ENCODE peak calls at places on chromosomes 3 and 15, in nine cellular contexts. E, C, R, L, X, H, T, A and B are unnamed samples.

GRCh38 chr3:127738192-127738840 is 65.6 kb downstream of the ABTB1 start:
- DNase-seq in H (no peak), E (no peak), R (peak), C (no peak), L (no peak), A (peak), X (peak), T (no peak), B (no peak)

GRCh38 chr3:173617490-173617889 is 219.9 kb downstream of the NLGN1 start:
- DNase-seq in E (no peak), L (no peak), R (no peak), A (peak), T (no peak), X (peak), H (no peak), C (no peak), B (no peak)

GRCh38 chr15:66278061-66278460 is 15.3 kb upstream of the DIS3L start:
- DNase-seq in C (no peak), A (no peak), X (no peak), R (no peak), H (no peak), E (no peak), L (no peak), T (no peak), B (no peak)

GRCh38 chr3:117512975-117513374 is 803.4 kb downstream of the TUSC7 start:
- DNase-seq in R (no peak), H (no peak), A (no peak), C (no peak), L (no peak), E (no peak), X (no peak), T (no peak), B (no peak)

GRCh38 chr15:57927091-57927631 is 138.3 kb downstream of the ALDH1A2 start:
- DNase-seq in C (no peak), T (no peak), L (no peak), R (no peak), H (no peak), X (no peak), E (no peak), A (no peak), B (no peak)

GRCh38 chr3:40308725-40309438 is 625 bp upstream of the EIF1B start:
- DNase-seq in T (no peak), A (no peak), L (no peak), C (peak), X (no peak), E (no peak), R (peak), H (no peak), B (no peak)

GRCh38 chr15:97995881-97996603 is 35.5 kb downstream of the ARRDC4 start:
- DNase-seq in E (no peak), X (peak), C (no peak), T (no peak), H (peak), L (no peak), R (no peak), A (peak), B (no peak)

GRCh38 chr15:79474252-79474651 is 42.1 kb downstream of the MINAR1 start:
- DNase-seq in R (no peak), H (no peak), C (no peak), E (no peak), X (no peak), T (no peak), A (no peak), L (no peak), B (no peak)

GRCh38 chr15:99279290-99279689 is 28.0 kb downstream of the LRRC28 start:
- DNase-seq in X (no peak), A (no peak), C (no peak), E (no peak), H (no peak), L (no peak), T (no peak), R (no peak), B (no peak)

GRCh38 chr3:59737209-59737608 is 687.4 kb upstream of the CFAP20DC start:
- DNase-seq in T (no peak), H (no peak), L (no peak), R (no peak), E (no peak), X (no peak), A (no peak), C (no peak), B (no peak)

GRCh38 chr3:167274141-167274874 is 105.8 kb downstream of the ZBBX start:
- DNase-seq in H (no peak), L (no peak), R (no peak), T (no peak), C (no peak), X (no peak), A (no peak), E (no peak), B (no peak)

GRCh38 chr3:42701371-42702065 is 1.1 kb downstream of the HHATL start:
- DNase-seq in R (peak), C (peak), X (peak), T (no peak), A (peak), L (no peak), E (no peak), H (peak), B (no peak)

GRCh38 chr15:61889706-61890105 is 170.5 kb downstream of the VPS13C start:
- DNase-seq in L (no peak), A (no peak), X (no peak), E (no peak), C (no peak), H (no peak), R (no peak), T (no peak), B (no peak)

GRCh38 chr3:37290551-37290950 is 116.2 kb upstream of the LRRFIP2 start:
- DNase-seq in E (no peak), H (no peak), R (no peak), C (no peak), A (no peak), T (no peak), L (no peak), X (no peak), B (no peak)

GRCh38 chr3:185176756-185177359 is 24.0 kb upstream of the C3orf70 start:
- DNase-seq in H (peak), E (peak), L (no peak), R (no peak), T (no peak), A (no peak), C (no peak), X (peak), B (peak)

GRCh38 chr3:51343918-51344687 is 41.0 kb upstream of the MANF start:
- DNase-seq in C (no peak), T (peak), R (no peak), X (no peak), A (peak), E (no peak), L (no peak), H (no peak), B (no peak)

GRCh38 chr15:58839485-58839884 is 68.4 kb downstream of the MINDY2 start:
- DNase-seq in A (no peak), H (no peak), C (no peak), T (no peak), L (no peak), R (no peak), E (no peak), X (no peak), B (no peak)

GRCh38 chr3:176992565-176992964 is 204.7 kb downstream of the TBL1XR1 start:
- DNase-seq in C (no peak), T (no peak), E (no peak), R (no peak), A (no peak), X (no peak), L (no peak), H (no peak), B (no peak)

GRCh38 chr3:5071061-5071460 is 51.0 kb upstream of the ARL8B start:
- DNase-seq in A (no peak), T (no peak), C (no peak), E (no peak), H (peak), R (no peak), X (no peak), L (no peak), B (no peak)
- TF ChIP-seq POLR2AphosphoS5 in A (peak), T (no peak), C (no peak), E (no peak), H (no peak), R (no peak), X (no peak), L (no peak), B (no peak)

GRCh38 chr3:14319654-14320182 is 82.7 kb upstream of the SLC6A6 start:
- DNase-seq in E (no peak), T (peak), L (peak), C (peak), X (peak), R (no peak), H (peak), A (peak), B (no peak)
- TF ChIP-seq POLR2AphosphoS5 in E (no peak), T (no peak), L (no peak), C (no peak), X (no peak), R (no peak), H (no peak), A (no peak), B (no peak)

DNA sequence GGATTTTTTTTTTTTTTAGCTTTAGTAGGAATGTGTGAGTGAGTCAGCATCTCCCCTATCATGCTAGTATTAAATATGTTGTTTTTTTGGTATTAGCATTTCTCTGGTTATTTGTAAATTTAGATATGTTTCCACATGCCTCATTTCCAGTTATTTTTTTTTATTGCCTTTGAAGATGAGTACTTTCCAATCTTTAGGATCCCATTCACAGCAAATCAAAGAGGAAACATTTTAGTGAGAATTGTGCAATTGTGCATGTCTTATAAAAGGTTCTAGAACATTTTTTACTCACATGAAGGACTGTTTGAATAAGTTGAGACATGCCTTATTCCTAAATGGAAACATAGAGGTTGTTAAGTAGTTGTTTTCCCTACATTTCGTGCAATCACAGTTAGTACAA is 234.0 kb downstream of the LPP start:
- DNase-seq in R (no peak), A (no peak), L (no peak), E (no peak), C (no peak), H (no peak), T (no peak), X (no peak), B (no peak)
- TF ChIP-seq POLR2AphosphoS5 in R (no peak), A (no peak), L (no peak), E (no peak), C (no peak), H (no peak), T (no peak), X (no peak), B (no peak)

GRCh38 chr3:129277829-129278271 is 820 bp upstream of the HMCES start:
- DNase-seq in X (peak), C (no peak), R (peak), A (no peak), L (no peak), H (peak), E (no peak), T (peak), B (no peak)
- TF ChIP-seq POLR2AphosphoS5 in X (no peak), C (no peak), R (no peak), A (no peak), L (no peak), H (no peak), E (no peak), T (no peak), B (no peak)

GRCh38 chr3:124361566-124361965 is 368.7 kb upstream of the UMPS start:
- DNase-seq in E (no peak), X (peak), T (no peak), L (no peak), C (no peak), R (no peak), A (no peak), H (no peak), B (no peak)

GRCh38 chr3:124362418-124362817 is 367.8 kb upstream of the UMPS start:
- DNase-seq in T (no peak), X (no peak), L (no peak), R (no peak), H (no peak), C (no peak), E (no peak), A (no peak), B (no peak)

GRCh38 chr3:124364230-124365022 is 365.8 kb upstream of the UMPS start:
- DNase-seq in E (no peak), X (no peak), T (no peak), C (no peak), H (no peak), L (no peak), A (no peak), R (no peak), B (no peak)

GRCh38 chr3:124360626-124361025 is 368.7 kb upstream of the ROPN1 start:
- DNase-seq in R (no peak), E (no peak), A (no peak), X (no peak), H (no peak), L (no peak), C (no peak), T (no peak), B (no peak)

DNA sequence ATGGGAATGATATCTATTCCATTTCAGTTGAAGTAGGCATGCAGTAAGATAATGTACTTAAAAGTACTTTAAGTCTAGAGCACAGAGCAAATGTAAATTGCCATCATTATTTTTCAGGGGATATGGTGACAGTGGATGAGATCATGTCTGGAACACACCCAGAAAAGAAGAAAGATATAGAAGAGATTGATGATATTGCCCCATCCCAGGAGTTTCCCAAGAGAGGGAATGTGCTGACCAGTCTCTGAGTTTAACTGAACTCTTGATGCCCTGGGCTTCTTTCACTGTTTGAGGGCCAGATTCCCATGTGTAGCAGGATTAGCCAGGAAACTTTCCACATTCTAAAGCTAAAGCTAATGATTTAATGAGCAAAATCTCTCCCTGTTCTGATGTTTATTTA is 366.8 kb upstream of the UMPS start:
- DNase-seq in H (no peak), L (no peak), X (no peak), R (no peak), C (no peak), A (no peak), E (no peak), T (no peak), B (no peak)
- TF ChIP-seq POLR2AphosphoS5 in H (no peak), L (no peak), X (no peak), R (no peak), C (no peak), A (peak), E (no peak), T (no peak), B (no peak)

GRCh38 chr3:160780246-160780645 is 24.2 kb downstream of the PPM1L start:
- DNase-seq in H (no peak), C (no peak), T (no peak), L (no peak), A (no peak), E (no peak), R (no peak), X (no peak), B (no peak)

GRCh38 chr3:160781429-160781828 is 25.4 kb downstream of the PPM1L start:
- DNase-seq in A (no peak), T (no peak), H (no peak), R (no peak), C (no peak), X (no peak), E (no peak), L (no peak), B (no peak)

DNA sequence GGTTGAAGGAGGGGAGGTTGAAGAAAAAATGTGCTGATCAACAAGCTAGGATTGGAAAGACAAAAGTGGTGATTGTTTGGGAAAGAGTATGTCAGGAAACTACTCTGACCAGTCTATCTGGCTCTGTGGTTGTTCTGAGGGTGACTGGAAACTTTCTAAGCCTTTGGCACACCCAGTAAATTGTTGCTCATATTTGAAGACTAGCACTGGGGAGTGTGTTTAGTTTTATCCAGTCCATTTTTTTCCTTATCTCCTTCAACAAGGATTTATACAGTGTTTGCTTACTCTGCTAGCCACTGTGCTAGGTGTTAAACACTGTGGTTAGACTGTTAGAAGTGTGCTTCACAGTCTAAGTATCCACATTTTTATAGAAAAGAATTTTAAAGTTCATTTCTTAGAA is 28.8 kb downstream of the PPM1L start:
- DNase-seq in A (peak), T (no peak), L (no peak), E (no peak), X (no peak), C (no peak), R (no peak), H (no peak), B (no peak)
- TF ChIP-seq POLR2AphosphoS5 in A (peak), T (peak), L (no peak), E (no peak), X (no peak), C (no peak), R (no peak), H (no peak), B (no peak)

GRCh38 chr3:66165679-66166078 is 55.1 kb upstream of the SLC25A26 start:
- DNase-seq in X (no peak), R (no peak), L (no peak), E (no peak), H (no peak), T (no peak), C (no peak), A (no peak), B (no peak)
- TF ChIP-seq POLR2AphosphoS5 in X (no peak), R (no peak), L (no peak), E (no peak), H (no peak), T (no peak), C (no peak), A (no peak), B (no peak)